ENCODE peak calls at places on chromosome 21, in five cellular contexts. B is neural progenitor cell, O is GM23338, S is endothelial cell of umbilical vein, F is K562. U is an unnamed sample.

GRCh38 chr21:42161957-42162681 is 56.8 kb upstream of the ABCG1 start:
- DNase-seq in S (no peak), B (peak; percentile 22), F (no peak), O (peak; percentile 36), U (no peak)

GRCh38 chr21:45992311-45993209 is 11.0 kb downstream of the COL6A1 start:
- DNase-seq in S (no peak), F (no peak), O (no peak), B (no peak), U (no peak)

GRCh38 chr21:38567577-38568360 is 69.5 kb upstream of the ERG start:
- DNase-seq in O (peak; percentile 13), B (peak; percentile 54), F (no peak), S (no peak), U (peak; percentile 8)

GRCh38 chr21:39341249-39341923 is 7.5 kb downstream of the HMGN1 start:
- DNase-seq in O (no peak), F (no peak), B (no peak), S (no peak), U (no peak)

GRCh38 chr21:42796327-42797062 is 82.8 kb downstream of the WDR4 start:
- DNase-seq in S (no peak), O (no peak), F (no peak), B (no peak), U (no peak)

GRCh38 chr21:35257413-35257812 is 208.3 kb upstream of the RUNX1 start:
- DNase-seq in O (no peak), B (no peak), F (no peak), S (peak; percentile 97), U (peak; percentile 95)

GRCh38 chr21:46006547-46007497 is 25.3 kb downstream of the COL6A1 start:
- DNase-seq in B (no peak), O (no peak), S (no peak), F (no peak), U (no peak)

GRCh38 chr21:40795313-40795712 is 51.6 kb downstream of the DSCAM start:
- DNase-seq in S (no peak), O (no peak), F (no peak), B (no peak), U (no peak)

GRCh38 chr21:45302082-45303061 is 14.7 kb upstream of the POFUT2 start:
- DNase-seq in B (no peak), O (no peak), S (peak; percentile 84), F (no peak), U (no peak)

GRCh38 chr21:27590271-27590670 is 623.4 kb upstream of the ADAMTS5 start:
- DNase-seq in O (peak; percentile 21), F (no peak), S (peak; percentile 74), B (no peak), U (no peak)

GRCh38 chr21:42680429-42680828 is 27.0 kb downstream of the PDE9A start:
- DNase-seq in B (no peak), O (no peak), F (no peak), S (no peak), U (no peak)

GRCh38 chr21:27017251-27017650 is 50.4 kb upstream of the ADAMTS5 start:
- DNase-seq in S (no peak), B (no peak), O (peak; percentile 14), F (no peak), U (no peak)

GRCh38 chr21:44656868-44657267 is 864 bp upstream of the KRTAP12-3 start:
- DNase-seq in O (no peak), B (no peak), F (no peak), S (no peak), U (no peak)

GRCh38 chr21:37704751-37705150 is 211.5 kb downstream of the KCNJ6 start:
- DNase-seq in B (no peak), F (no peak), S (no peak), O (no peak), U (no peak)

GRCh38 chr21:44392916-44393315 is 39.5 kb downstream of the TRPM2 start:
- DNase-seq in O (no peak), S (no peak), F (no peak), B (peak; percentile 51), U (no peak)

GRCh38 chr21:39441502-39442475 is 3.8 kb downstream of the LCA5L start:
- DNase-seq in F (peak; percentile 67), S (peak; percentile 47), B (peak; percentile 59), O (peak; percentile 76), U (peak; percentile 47)

GRCh38 chr21:41710823-41711160 is 56.1 kb downstream of the RIPK4 start:
- DNase-seq in S (no peak), O (no peak), B (no peak), F (no peak), U (no peak)

GRCh38 chr21:31316488-31317169 is 27.4 kb downstream of the TIAM1 start:
- DNase-seq in S (no peak), B (no peak), O (no peak), F (no peak), U (no peak)

GRCh38 chr21:45699966-45700365 is 56.4 kb downstream of the PCBP3 start:
- DNase-seq in O (no peak), S (no peak), B (no peak), F (no peak), U (no peak)

GRCh38 chr21:45045481-45045880 is 28.9 kb upstream of the ADARB1 start:
- DNase-seq in O (no peak), F (no peak), S (no peak), B (no peak), U (no peak)

GRCh38 chr21:45447821-45448220 is 42.9 kb downstream of the COL18A1 start:
- DNase-seq in F (no peak), S (no peak), B (no peak), O (no peak), U (no peak)

GRCh38 chr21:28345934-28346333 is 646.7 kb downstream of the LTN1 start:
- DNase-seq in O (no peak), S (no peak), B (no peak), F (no peak), U (no peak)

GRCh38 chr21:27390384-27390783 is 423.5 kb upstream of the ADAMTS5 start:
- DNase-seq in S (peak; percentile 24), B (no peak), O (no peak), F (no peak), U (no peak)

GRCh38 chr21:41411449-41412089 is 14.5 kb upstream of the MX1 start:
- DNase-seq in B (no peak), F (no peak), O (peak; percentile 55), S (no peak), U (no peak)

GRCh38 chr21:42330380-42331336 is 15.4 kb upstream of the TFF3 start:
- DNase-seq in S (no peak), B (no peak), F (no peak), O (no peak), U (no peak)

GRCh38 chr21:42245348-42246185 is 26.6 kb downstream of the ABCG1 start:
- DNase-seq in F (no peak), S (no peak), B (peak; percentile 51), O (peak; percentile 52), U (no peak)

GRCh38 chr21:39447264-39447663 is 1.7 kb upstream of the LCA5L start:
- DNase-seq in O (no peak), S (no peak), B (no peak), F (no peak), U (no peak)

GRCh38 chr21:38815060-38815405 is 9.3 kb downstream of the ETS2 start:
- DNase-seq in S (no peak), B (no peak), F (no peak), O (no peak), U (peak; percentile 88)

GRCh38 chr21:45550552-45551210 is 8.4 kb upstream of the SLC19A1 start:
- DNase-seq in B (no peak), S (no peak), F (no peak), O (no peak), U (no peak)

GRCh38 chr21:24941316-24942185 is 665.7 kb downstream of the MRPL39 start:
- DNase-seq in B (no peak), S (no peak), O (peak; percentile 33), F (no peak), U (peak; percentile 1)

GRCh38 chr21:15439726-15440125 is 290.1 kb upstream of the USP25 start:
- DNase-seq in S (no peak), O (no peak), F (no peak), B (no peak), U (no peak)

GRCh38 chr21:44773291-44773932 is 28.2 kb downstream of the UBE2G2 start:
- DNase-seq in S (no peak), B (no peak), O (no peak), F (no peak), U (no peak)

GRCh38 chr21:39685991-39686390 is 59.0 kb upstream of the IGSF5 start:
- DNase-seq in O (no peak), S (no peak), F (no peak), B (no peak), U (no peak)

GRCh38 chr21:34129039-34129891 is 55.9 kb downstream of the MRPS6 start:
- DNase-seq in O (peak; percentile 77), S (peak; percentile 79), B (peak; percentile 73), F (no peak), U (peak; percentile 89)
- TF ChIP-seq CTCF in O (peak; percentile 33), S (no peak), B (peak; percentile 46), F (peak; percentile 25), U (peak; percentile 54)

GRCh38 chr21:33032434-33033047 is 6.8 kb downstream of the OLIG2 start:
- DNase-seq in S (no peak), F (no peak), B (no peak), O (no peak), U (no peak)
- TF ChIP-seq EZH2 in S (no peak), F (no peak), B (no peak), O (peak; percentile 86), U (peak; percentile 87)

DNA sequence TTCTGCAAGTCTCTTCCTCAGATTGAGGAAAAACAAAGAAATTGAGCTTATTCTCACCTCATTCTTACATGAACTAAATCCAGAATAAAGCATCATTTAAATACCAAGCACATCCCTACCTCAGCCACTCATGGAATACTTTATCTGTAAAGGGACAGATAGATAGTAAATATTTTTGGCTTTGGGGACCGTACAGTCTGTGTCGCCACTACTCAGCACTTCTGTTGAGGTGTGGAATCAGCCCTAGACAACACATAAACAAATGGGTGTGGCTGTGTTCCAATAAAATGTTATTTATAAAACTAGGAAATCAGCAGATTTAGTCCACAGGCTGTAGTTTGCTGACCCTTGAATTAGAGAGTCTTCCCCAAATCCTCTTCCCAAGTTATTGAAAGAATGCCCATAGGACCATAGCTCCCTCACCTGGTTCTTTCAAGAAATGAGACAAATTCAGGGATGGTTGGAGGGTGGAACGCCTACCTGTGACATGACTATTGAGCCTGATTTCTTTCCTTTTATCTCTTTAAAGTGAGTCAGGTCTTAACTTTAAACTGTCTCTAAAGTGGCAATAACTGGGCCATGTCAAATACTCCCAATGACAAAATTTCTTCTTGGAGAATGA is 878.5 kb downstream of the USP25 start:
- DNase-seq in B (peak; percentile 38), O (peak; percentile 72), F (no peak), S (no peak), U (no peak)
- TF ChIP-seq CTCF in B (peak; percentile 57), O (peak; percentile 68), F (no peak), S (no peak), U (no peak)

DNA sequence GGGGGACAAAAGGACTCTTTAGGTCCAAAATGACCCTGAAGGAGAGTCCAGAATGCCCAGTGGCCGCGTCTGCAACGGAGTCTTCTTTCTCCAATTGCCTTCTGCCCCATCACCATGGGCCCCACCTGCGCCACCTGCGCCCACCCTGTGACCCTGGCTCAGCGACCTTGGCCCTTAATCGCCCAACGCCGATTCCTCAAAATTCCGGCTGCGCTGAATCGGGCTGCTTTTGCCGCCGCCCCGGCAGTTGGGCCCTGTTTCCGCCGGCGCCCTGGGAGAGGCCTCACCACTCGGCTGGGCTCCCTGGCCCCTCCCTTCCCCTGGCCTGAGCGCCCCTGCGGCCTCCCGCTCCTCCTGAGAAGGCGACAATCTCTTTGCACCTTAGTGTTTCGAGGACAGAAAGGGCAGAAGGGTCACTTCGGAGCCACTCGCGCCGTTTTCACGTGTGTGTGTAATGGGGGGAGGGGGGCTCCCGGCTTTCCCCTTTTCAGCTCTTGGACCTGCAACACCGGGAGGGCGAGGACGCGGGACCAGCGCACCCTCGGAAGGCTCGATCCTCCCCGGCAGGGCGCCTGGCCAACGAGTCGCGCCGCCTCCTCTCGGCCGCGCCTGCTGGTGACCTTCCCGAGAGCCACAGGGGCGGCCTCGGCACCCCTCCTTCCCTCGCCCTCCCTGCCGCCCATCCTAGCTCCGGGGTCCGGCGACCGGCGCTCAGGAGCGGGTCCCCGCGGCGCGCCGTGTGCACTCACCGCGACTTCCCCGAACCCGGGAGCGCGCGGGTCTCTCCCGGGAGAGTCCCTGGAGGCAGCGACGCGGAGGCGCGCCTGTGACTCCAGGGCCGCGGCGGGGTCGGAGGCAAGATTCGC is 522 bp upstream of the SIM2 start:
- DNase-seq in O (peak; percentile 71), S (no peak), B (peak; percentile 69), F (no peak), U (no peak)
- TF ChIP-seq EZH2 in O (peak; percentile 98), S (peak; percentile 73), B (no peak), F (no peak), U (peak; percentile 81)

U was measured in fibroblast of lung.